ENCODE peak calls at places on chromosome 1, in nine cellular contexts. U is GF-D8; O is astrocyte of the spinal cord; Z is right atrium auricular region; E is T-helper 9 cell; C is stimulated activated CD4-positive, alpha-beta T cell treated with anti-CD3 and anti-CD28 coated beads, TNF-alpha, amount 100 ng/mL, for 24 hours; Q is Caco-2; D is uterus; L is PC-3. K is an unnamed sample.

GRCh38 chr1:228063251-228064191 is 19.0 kb upstream of the ARF1 start:
- DNase-seq in U (no peak), O (no peak), Z (no peak), E (no peak), C (no peak), Q (no peak), D (no peak), L (no peak), K (no peak)

GRCh38 chr1:44239337-44239960 is 26.2 kb downstream of the DMAP1 start:
- DNase-seq in U (no peak), O (peak; percentile 40), Z (no peak), E (no peak), C (no peak), Q (no peak), D (peak; percentile 72), L (peak; percentile 37), K (peak; percentile 27)

GRCh38 chr1:197027359-197027758 is 39.7 kb downstream of the F13B start:
- DNase-seq in U (no peak), O (no peak), Z (no peak), E (no peak), C (no peak), Q (no peak), D (no peak), L (peak; percentile 59), K (no peak)

GRCh38 chr1:9867408-9868243 is 42.4 kb downstream of the CTNNBIP1 start:
- DNase-seq in U (no peak), O (peak; percentile 57), Z (peak; percentile 83), E (peak; percentile 90), C (peak; percentile 85), Q (peak; percentile 82), D (peak; percentile 84), L (peak; percentile 77), K (peak; percentile 74)

GRCh38 chr1:224459051-224459450 is 24.5 kb upstream of the WDR26 start:
- DNase-seq in U (no peak), O (no peak), Z (no peak), E (no peak), C (no peak), Q (no peak), D (no peak), L (no peak), K (peak; percentile 17)

GRCh38 chr1:246647113-246647512 is 77.1 kb upstream of the SCCPDH start:
- DNase-seq in U (no peak), O (peak; percentile 66), Z (peak; percentile 68), E (no peak), C (no peak), Q (peak; percentile 41), D (peak; percentile 33), L (no peak), K (peak; percentile 73)

GRCh38 chr1:66563094-66563800 is 29.3 kb downstream of the SGIP1 start:
- DNase-seq in U (no peak), O (peak; percentile 91), Z (peak; percentile 63), E (no peak), C (no peak), Q (no peak), D (peak; percentile 41), L (peak; percentile 58), K (peak; percentile 96)

GRCh38 chr1:147580200-147580557 is 38.9 kb downstream of the BCL9 start:
- DNase-seq in U (no peak), O (peak; percentile 59), Z (no peak), E (no peak), C (no peak), Q (no peak), D (no peak), L (peak; percentile 57), K (peak; percentile 34)

GRCh38 chr1:155463865-155464264 is 98.7 kb downstream of the ASH1L start:
- DNase-seq in U (no peak), O (peak; percentile 82), Z (no peak), E (no peak), C (no peak), Q (no peak), D (no peak), L (no peak), K (peak; percentile 83)

GRCh38 chr1:5973771-5974170 is 18.5 kb downstream of the NPHP4 start:
- DNase-seq in U (no peak), O (peak; percentile 28), Z (no peak), E (no peak), C (no peak), Q (no peak), D (no peak), L (no peak), K (no peak)

GRCh38 chr1:35475356-35475755 is 81.8 kb downstream of the KIAA0319L start:
- DNase-seq in U (no peak), O (no peak), Z (no peak), E (no peak), C (no peak), Q (no peak), D (no peak), L (no peak), K (peak; percentile 31)

GRCh38 chr1:53621144-53621543 is 117.8 kb downstream of the GLIS1 start:
- DNase-seq in U (no peak), O (no peak), Z (no peak), E (no peak), C (no peak), Q (no peak), D (no peak), L (no peak), K (no peak)

GRCh38 chr1:63949965-63950364 is 176.1 kb downstream of the ROR1 start:
- DNase-seq in U (no peak), O (no peak), Z (no peak), E (no peak), C (no peak), Q (no peak), D (peak; percentile 54), L (no peak), K (peak; percentile 56)

GRCh38 chr1:26537951-26538352 is 8.4 kb downstream of the RPS6KA1 start:
- DNase-seq in U (peak; percentile 54), O (peak; percentile 13), Z (no peak), E (no peak), C (no peak), Q (peak; percentile 48), D (no peak), L (peak; percentile 95), K (peak; percentile 60)

GRCh38 chr1:237789619-237790018 is 101.1 kb downstream of the ZP4 start:
- DNase-seq in U (no peak), O (no peak), Z (no peak), E (no peak), C (no peak), Q (no peak), D (no peak), L (no peak), K (no peak)

GRCh38 chr1:33302325-33302724 is 18.6 kb downstream of the A3GALT2 start:
- DNase-seq in U (peak; percentile 35), O (no peak), Z (no peak), E (no peak), C (peak; percentile 19), Q (no peak), D (peak; percentile 9), L (no peak), K (peak; percentile 65)